ENCODE peak calls at places on chromosomes 1 and 21, in eight cellular contexts. N is small intestine, E is BE2C, G is sigmoid colon, D is heart left ventricle, I is tibial artery, K is ovary, V is astrocyte of the cerebellum. F is an unnamed sample.

GRCh38 chr1:42844592-42845140 is 1.7 kb upstream of the ZNF691 start:
- DNase-seq in G (no peak), K (no peak), E (no peak), N (no peak), I (no peak), V (no peak), D (no peak), F (no peak)

GRCh38 chr1:101781437-101781836 is 215.3 kb downstream of the OLFM3 start:
- DNase-seq in K (no peak), E (peak; percentile 74), G (no peak), I (no peak), V (peak; percentile 0), N (peak; percentile 1), D (no peak), F (no peak)

GRCh38 chr1:220884109-220884980 is 5.1 kb downstream of the HLX start:
- DNase-seq in E (no peak), G (no peak), N (no peak), K (peak; percentile 57), D (no peak), I (no peak), V (no peak), F (no peak)

GRCh38 chr21:43352568-43353281 is 74.2 kb downstream of the SIK1 start:
- DNase-seq in D (no peak), K (no peak), V (no peak), N (no peak), E (peak; percentile 34), I (no peak), G (no peak), F (no peak)

GRCh38 chr1:183097438-183098051 is 74.3 kb downstream of the LAMC1 start:
- DNase-seq in E (no peak), I (no peak), D (no peak), K (no peak), V (no peak), N (no peak), G (no peak), F (peak; percentile 82)

GRCh38 chr1:218380125-218380977 is 35.2 kb downstream of the TGFB2 start:
- DNase-seq in E (no peak), D (no peak), K (no peak), I (no peak), V (peak; percentile 83), N (no peak), G (no peak), F (peak; percentile 60)

GRCh38 chr1:60126733-60127132 is 53.2 kb upstream of the C1orf87 start:
- DNase-seq in E (no peak), K (no peak), G (no peak), N (no peak), V (no peak), I (no peak), D (no peak), F (no peak)

GRCh38 chr1:228747536-228747935 is 12.3 kb downstream of the RHOU start:
- DNase-seq in D (no peak), K (no peak), V (no peak), I (no peak), N (no peak), E (no peak), G (no peak), F (no peak)

GRCh38 chr1:116855220-116855619 is 54.5 kb upstream of the PTGFRN start:
- DNase-seq in I (peak; percentile 43), K (peak; percentile 59), D (peak; percentile 35), G (peak; percentile 72), V (peak; percentile 44), E (peak; percentile 46), N (peak; percentile 14), F (no peak)

GRCh38 chr1:94122201-94122970 is 1.4 kb upstream of the ABCA4 start:
- DNase-seq in I (no peak), D (no peak), G (no peak), V (no peak), K (no peak), N (no peak), E (no peak), F (no peak)

GRCh38 chr1:2154022-2154421 is 40.5 kb downstream of the FAAP20 start:
- DNase-seq in I (no peak), D (no peak), E (no peak), K (no peak), N (no peak), G (no peak), V (no peak), F (no peak)

GRCh38 chr1:163186910-163187309 is 15.8 kb downstream of the RGS5 start:
- DNase-seq in V (no peak), G (no peak), K (no peak), E (no peak), N (no peak), D (no peak), I (no peak), F (no peak)

GRCh38 chr1:57576750-57577149 is 152.9 kb upstream of the DAB1 start:
- DNase-seq in D (no peak), E (no peak), N (peak; percentile 85), V (no peak), G (no peak), K (no peak), I (no peak), F (no peak)

GRCh38 chr21:46003575-46004007 is 22.0 kb downstream of the COL6A1 start:
- DNase-seq in N (no peak), G (peak; percentile 68), D (peak; percentile 17), V (no peak), E (no peak), I (no peak), K (no peak), F (no peak)

GRCh38 chr21:28426545-28426944 is 566.1 kb downstream of the LTN1 start:
- DNase-seq in D (no peak), K (no peak), I (no peak), G (no peak), V (no peak), N (no peak), E (no peak), F (peak; percentile 92)

GRCh38 chr1:77047978-77048614 is 171.1 kb downstream of the PIGK start:
- DNase-seq in D (no peak), V (no peak), K (no peak), N (no peak), I (no peak), G (no peak), E (no peak), F (no peak)

GRCh38 chr1:220690140-220691038 is at the start of gene C1orf115:
- DNase-seq in E (peak; percentile 68), I (peak; percentile 66), V (no peak), G (peak; percentile 87), D (peak; percentile 77), K (peak; percentile 90), N (peak; percentile 86), F (peak; percentile 14)

DNA sequence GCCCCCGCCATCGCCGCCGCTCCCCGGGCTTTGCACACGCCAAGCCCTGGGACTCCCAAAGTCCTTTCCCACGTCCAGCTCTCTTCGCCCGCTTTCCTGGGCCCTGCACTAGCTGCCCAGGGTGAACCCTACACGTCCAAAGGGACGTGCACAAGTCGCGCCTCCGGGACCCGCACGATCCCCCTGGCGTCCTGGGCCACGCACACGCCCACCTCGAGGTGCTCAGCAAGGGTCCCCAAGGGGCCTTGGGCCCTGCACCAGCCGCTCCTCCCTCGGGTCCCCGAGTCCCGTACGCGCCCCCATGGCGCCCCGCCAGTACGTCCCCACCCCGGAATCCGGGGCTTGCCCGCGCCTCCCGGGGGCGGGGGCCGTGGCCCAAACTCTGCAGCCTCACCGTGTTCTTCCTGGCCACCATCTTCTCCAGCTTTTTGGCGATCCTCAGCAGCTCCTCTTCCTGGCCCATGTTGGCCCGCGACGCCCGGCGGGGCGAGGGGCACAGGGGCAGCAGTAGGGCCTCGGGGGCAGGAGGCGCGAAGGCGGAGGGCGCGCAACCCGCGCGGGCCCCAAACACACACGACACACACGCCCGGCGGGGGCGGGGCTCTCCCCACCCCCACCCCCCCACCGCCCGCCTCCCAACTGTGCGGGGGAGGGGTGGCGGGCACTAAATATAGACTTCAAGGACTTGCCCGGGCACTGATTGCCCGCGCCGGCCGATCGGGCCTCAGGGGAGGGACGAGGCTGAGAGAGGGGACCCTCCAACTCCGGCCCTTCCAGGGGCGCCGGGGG is at the start of gene TCEA3:
- DNase-seq in G (peak; percentile 85), D (peak; percentile 70), I (no peak), V (no peak), K (peak; percentile 75), N (peak; percentile 63), E (no peak), F (no peak)
- H3K4me3 ChIP-seq in G (peak within 1 kb of the TSS; percentile 79), D (peak within 1 kb of the TSS; percentile 71), I (peak within 1 kb of the TSS; percentile 65), V (peak within 1 kb of the TSS; percentile 33), K (peak within 1 kb of the TSS; percentile 54), N (peak within 1 kb of the TSS; percentile 38), E (no peak within 1 kb of the TSS), F (peak within 1 kb of the TSS; percentile 36)

DNA sequence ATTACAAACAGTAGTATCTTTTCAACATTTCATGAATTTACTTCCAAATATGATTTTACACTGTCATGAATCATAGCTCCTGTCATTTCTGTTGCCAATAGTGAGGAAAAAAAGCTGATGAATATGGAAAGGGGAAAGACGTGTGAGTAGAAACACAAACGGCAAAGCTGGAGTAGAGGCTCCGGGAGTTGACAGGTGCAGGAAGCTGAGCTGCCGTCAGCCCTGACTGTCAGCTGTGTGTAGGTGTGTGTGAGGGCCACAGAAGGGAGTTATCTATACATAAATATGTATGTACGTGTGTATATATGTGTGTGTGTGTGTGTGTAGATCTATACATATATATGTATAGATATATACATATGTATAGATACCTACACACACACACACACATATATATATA is 416.8 kb downstream of the ZP4 start:
- DNase-seq in V (no peak), D (no peak), I (no peak), E (no peak), G (no peak), K (no peak), N (no peak), F (no peak)
- H3K4me3 ChIP-seq in V (no peak overlapping the region), D (no peak overlapping the region), I (no peak overlapping the region), E (no peak overlapping the region), G (no peak overlapping the region), K (no peak overlapping the region), N (no peak overlapping the region), F (no peak overlapping the region)

GRCh38 chr1:108747898-108748297 is 1.4 kb downstream of the STXBP3 start:
- DNase-seq in N (no peak), D (no peak), V (no peak), E (no peak), K (no peak), I (no peak), G (no peak), F (no peak)
- H3K4me3 ChIP-seq in N (no peak overlapping the region), D (peak overlapping the region; percentile 60), V (no peak overlapping the region), E (peak overlapping the region; percentile 80), K (peak overlapping the region; percentile 72), I (peak overlapping the region; percentile 68), G (peak overlapping the region; percentile 85), F (peak overlapping the region; percentile 85)

DNA sequence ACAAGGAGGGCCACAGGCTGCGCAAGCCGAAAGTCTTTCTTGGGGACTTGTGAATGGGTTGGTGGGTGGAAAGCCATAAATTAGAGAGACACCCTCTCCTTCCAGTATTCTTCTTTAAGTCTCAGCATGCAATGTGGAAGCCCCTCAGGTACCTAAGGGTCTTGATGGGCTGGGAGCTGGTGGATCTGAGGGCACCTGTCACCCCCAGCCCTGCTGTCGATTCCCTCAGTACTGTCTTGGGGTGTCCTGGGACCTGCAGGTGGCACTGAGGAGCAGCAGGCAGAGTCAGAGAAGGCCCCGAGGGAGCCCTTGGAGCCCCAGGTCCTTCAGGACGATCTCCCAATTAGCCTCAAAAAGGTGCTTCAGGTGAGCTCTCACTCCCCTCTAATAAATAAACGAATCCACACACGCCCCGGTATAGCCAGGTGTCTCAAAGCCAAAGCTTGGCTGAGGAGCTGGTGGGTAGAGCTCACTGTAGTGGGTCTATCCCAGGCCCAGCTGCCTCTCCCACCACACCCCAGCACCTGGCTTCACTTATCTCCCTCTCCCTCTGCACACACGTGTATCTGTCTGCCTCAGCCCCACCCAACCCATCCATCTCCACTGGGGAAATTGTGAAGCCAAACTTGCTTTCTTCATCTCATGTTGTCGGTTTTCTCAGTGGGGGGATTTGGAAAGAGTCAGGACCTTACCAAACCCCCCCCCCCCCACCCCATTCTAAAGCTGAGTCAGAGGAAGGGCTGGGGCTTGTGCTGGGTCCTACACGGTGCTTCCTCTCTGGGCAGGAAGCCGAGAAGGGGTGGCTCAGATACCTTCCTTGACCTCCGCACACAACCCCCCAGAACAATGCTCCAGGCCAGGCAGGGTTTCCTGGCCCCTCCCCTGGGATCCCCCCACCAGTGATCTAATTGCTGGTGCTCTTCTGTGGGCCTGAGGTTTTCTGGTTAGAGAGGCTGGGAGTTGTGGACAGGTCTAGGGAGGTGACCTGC is 1.6 kb downstream of the ADAM15 start:
- DNase-seq in E (no peak), I (no peak), D (peak; percentile 82), K (no peak), G (no peak), V (no peak), N (peak; percentile 72), F (no peak)
- H3K4me3 ChIP-seq in E (peak overlapping the region; percentile 85), I (peak overlapping the region; percentile 68), D (peak overlapping the region; percentile 97), K (peak overlapping the region; percentile 82), G (peak overlapping the region; percentile 85), V (peak overlapping the region; percentile 61), N (peak overlapping the region; percentile 3), F (peak overlapping the region; percentile 89)